ENCODE peak calls at places on chromosomes 2 and 18, in seven cellular contexts. X is Calu3, N is cardiac fibroblast, F is lower lobe of right lung, O is colonic mucosa, S is uterus, Y is activated B cell treated with CpG ODN at 0.5 μM for 24 hours. V is an unnamed sample.
A peak's percentile ranks its signal among the peaks of the same experiment; 100 is the strongest.

GRCh38 chr18:29383311-29384273 is 1206.7 kb upstream of the CDH2 start:
- DNase-seq in X (no peak), N (peak; percentile 16), F (no peak), O (no peak), S (no peak), Y (no peak), V (no peak)

GRCh38 chr2:238905721-238906120 is 57.8 kb downstream of the TWIST2 start:
- DNase-seq in X (no peak), N (no peak), F (no peak), O (no peak), S (no peak), Y (no peak), V (no peak)

GRCh38 chr2:232942831-232943230 is 70.2 kb downstream of the NGEF start:
- DNase-seq in X (no peak), N (no peak), F (no peak), O (no peak), S (no peak), Y (no peak), V (no peak)

GRCh38 chr2:127035212-127035611 is 71.7 kb downstream of the BIN1 start:
- DNase-seq in X (no peak), N (no peak), F (no peak), O (no peak), S (no peak), Y (no peak), V (no peak)

GRCh38 chr2:219507555-219508443 is 6.5 kb upstream of the ASIC4 start:
- DNase-seq in X (no peak), N (no peak), F (no peak), O (no peak), S (peak; percentile 26), Y (no peak), V (no peak)

GRCh38 chr2:225340923-225341322 is 58.6 kb upstream of the NYAP2 start:
- DNase-seq in X (no peak), N (no peak), F (no peak), O (no peak), S (no peak), Y (no peak), V (no peak)

GRCh38 chr2:230627806-230628724 is 84.6 kb upstream of the CAB39 start:
- DNase-seq in X (no peak), N (peak; percentile 59), F (no peak), O (no peak), S (no peak), Y (no peak), V (no peak)

GRCh38 chr18:46042571-46043123 is 29.4 kb downstream of the PSTPIP2 start:
- DNase-seq in X (no peak), N (peak; percentile 88), F (no peak), O (no peak), S (no peak), Y (no peak), V (no peak)

GRCh38 chr2:175398848-175399247 is 217.3 kb upstream of the ATP5MC3 start:
- DNase-seq in X (peak; percentile 14), N (no peak), F (no peak), O (no peak), S (no peak), Y (no peak), V (no peak)

GRCh38 chr18:23115683-23116096 is 19.6 kb upstream of the CABLES1 start:
- DNase-seq in X (peak; percentile 29), N (peak; percentile 98), F (no peak), O (no peak), S (no peak), Y (no peak), V (no peak)

GRCh38 chr2:925309-925708 is 25.3 kb upstream of the SNTG2 start:
- DNase-seq in X (no peak), N (no peak), F (no peak), O (no peak), S (no peak), Y (no peak), V (no peak)

GRCh38 chr18:46555724-46556123 is 101.3 kb downstream of the LOXHD1 start:
- DNase-seq in X (peak; percentile 7), N (no peak), F (no peak), O (no peak), S (no peak), Y (no peak), V (no peak)

GRCh38 chr2:203446071-203446481 is 89.0 kb downstream of the RAPH1 start:
- DNase-seq in X (no peak), N (peak; percentile 86), F (no peak), O (no peak), S (no peak), Y (no peak), V (no peak)

GRCh38 chr2:233063976-233064411 is 3.9 kb downstream of the INPP5D start:
- DNase-seq in X (no peak), N (no peak), F (no peak), O (no peak), S (no peak), Y (no peak), V (no peak)

GRCh38 chr2:120205901-120206581 is 17.2 kb downstream of the TMEM185B start:
- DNase-seq in X (peak; percentile 29), N (peak; percentile 14), F (no peak), O (peak; percentile 54), S (no peak), Y (no peak), V (peak; percentile 79)

GRCh38 chr2:2296400-2296799 is 34.7 kb downstream of the MYT1L start:
- DNase-seq in X (no peak), N (no peak), F (no peak), O (no peak), S (no peak), Y (no peak), V (no peak)

GRCh38 chr18:30982285-30982992 is 60.1 kb downstream of the DSC3 start:
- DNase-seq in X (no peak), N (no peak), F (no peak), O (peak; percentile 53), S (no peak), Y (no peak), V (no peak)

GRCh38 chr2:177295479-177295878 is 31.0 kb upstream of the NFE2L2 start:
- DNase-seq in X (no peak), N (peak; percentile 40), F (no peak), O (no peak), S (peak; percentile 68), Y (no peak), V (no peak)

GRCh38 chr2:21395366-21395765 is 271.6 kb downstream of the TDRD15 start:
- DNase-seq in X (no peak), N (no peak), F (no peak), O (no peak), S (no peak), Y (no peak), V (no peak)

GRCh38 chr2:241036397-241036963 is 38.1 kb downstream of the SNED1 start:
- DNase-seq in X (peak; percentile 53), N (peak; percentile 12), F (no peak), O (peak; percentile 28), S (no peak), Y (peak; percentile 63), V (peak; percentile 79)

GRCh38 chr2:10817413-10817812 is 4.8 kb upstream of the PDIA6 start:
- DNase-seq in X (peak; percentile 53), N (no peak), F (no peak), O (no peak), S (no peak), Y (no peak), V (no peak)

GRCh38 chr18:7784171-7784570 is 217.1 kb downstream of the PTPRM start:
- DNase-seq in X (no peak), N (no peak), F (no peak), O (no peak), S (no peak), Y (no peak), V (no peak)

GRCh38 chr2:160254363-160254762 is 54.3 kb upstream of the ITGB6 start:
- DNase-seq in X (no peak), N (no peak), F (no peak), O (no peak), S (no peak), Y (no peak), V (no peak)
- TF ChIP-seq CTCF in X (no peak), N (no peak), F (no peak), O (no peak), S (no peak), Y (no peak), V (no peak)

GRCh38 chr18:58124475-58124874 is 80.4 kb downstream of the NEDD4L start:
- DNase-seq in X (no peak), N (no peak), F (no peak), O (no peak), S (no peak), Y (no peak), V (no peak)

GRCh38 chr18:58125756-58126155 is 81.7 kb downstream of the NEDD4L start:
- DNase-seq in X (no peak), N (no peak), F (no peak), O (no peak), S (no peak), Y (no peak), V (no peak)

GRCh38 chr18:58129019-58129374 is 85.0 kb downstream of the NEDD4L start:
- DNase-seq in X (peak; percentile 69), N (no peak), F (no peak), O (peak; percentile 67), S (no peak), Y (no peak), V (no peak)

GRCh38 chr18:58128286-58129018 is 84.4 kb downstream of the NEDD4L start:
- DNase-seq in X (peak; percentile 49), N (no peak), F (no peak), O (peak; percentile 60), S (no peak), Y (no peak), V (no peak)

GRCh38 chr18:58125183-58125582 is 81.2 kb downstream of the NEDD4L start:
- DNase-seq in X (no peak), N (peak; percentile 11), F (no peak), O (no peak), S (no peak), Y (no peak), V (no peak)
- TF ChIP-seq CTCF in X (no peak), N (no peak), F (no peak), O (no peak), S (no peak), Y (no peak), V (no peak)

GRCh38 chr18:49650426-49650891 is 88.6 kb downstream of the LIPG start:
- DNase-seq in X (no peak), N (no peak), F (no peak), O (no peak), S (no peak), Y (no peak), V (no peak)

GRCh38 chr18:49648326-49648725 is 86.5 kb downstream of the LIPG start:
- DNase-seq in X (no peak), N (no peak), F (no peak), O (peak; percentile 34), S (no peak), Y (no peak), V (no peak)

GRCh38 chr18:49646864-49647263 is 85.0 kb downstream of the LIPG start:
- DNase-seq in X (no peak), N (no peak), F (no peak), O (no peak), S (no peak), Y (no peak), V (no peak)

GRCh38 chr18:49647496-49648168 is 85.8 kb downstream of the LIPG start:
- DNase-seq in X (no peak), N (peak; percentile 78), F (no peak), O (peak; percentile 15), S (no peak), Y (no peak), V (no peak)

GRCh38 chr18:49648811-49649210 is 87.0 kb downstream of the LIPG start:
- DNase-seq in X (no peak), N (no peak), F (no peak), O (no peak), S (no peak), Y (no peak), V (no peak)
- TF ChIP-seq CTCF in X (no peak), N (peak; percentile 19), F (no peak), O (no peak), S (no peak), Y (no peak), V (peak; percentile 14)

GRCh38 chr18:38790303-38790702 is 1224.7 kb upstream of the CELF4 start:
- DNase-seq in X (peak; percentile 3), N (no peak), F (no peak), O (no peak), S (no peak), Y (no peak), V (no peak)
- TF ChIP-seq CTCF in X (peak; percentile 19), N (no peak), F (no peak), O (no peak), S (no peak), Y (no peak), V (no peak)